ENCODE peak calls at places on chromosome 5, in six cellular contexts. E is lung, X is upper lobe of left lung, K is tibial artery, I is GM12865, U is coronary artery. C is an unnamed sample.

GRCh38 chr5:39019231-39019630 is 55.0 kb downstream of the RICTOR start:
- DNase-seq in E (no peak), X (no peak), K (no peak), I (no peak), U (no peak), C (no peak)

GRCh38 chr5:88692979-88693932 is 189.7 kb downstream of the MEF2C start:
- DNase-seq in E (no peak), X (no peak), K (no peak), I (peak), U (no peak), C (no peak)

GRCh38 chr5:137310051-137310730 is 188.9 kb downstream of the SPOCK1 start:
- DNase-seq in E (no peak), X (no peak), K (no peak), I (no peak), U (no peak), C (peak)

GRCh38 chr5:1544294-1545010 is 20.7 kb upstream of the LPCAT1 start:
- DNase-seq in E (peak), X (peak), K (peak), I (no peak), U (peak), C (no peak)

GRCh38 chr5:37721447-37721871 is 118.4 kb downstream of the GDNF start:
- DNase-seq in E (no peak), X (no peak), K (no peak), I (peak), U (no peak), C (no peak)

GRCh38 chr5:125595095-125595494 is 828.1 kb upstream of the GRAMD2B start:
- DNase-seq in E (peak), X (no peak), K (no peak), I (no peak), U (no peak), C (no peak)

GRCh38 chr5:54263447-54263846 is 46.9 kb downstream of the ARL15 start:
- DNase-seq in E (no peak), X (no peak), K (no peak), I (no peak), U (no peak), C (no peak)

GRCh38 chr5:172076783-172077244 is 70.4 kb upstream of the FBXW11 start:
- DNase-seq in E (no peak), X (no peak), K (peak), I (no peak), U (no peak), C (no peak)

GRCh38 chr5:41003670-41004376 is 67.3 kb downstream of the MROH2B start:
- DNase-seq in E (no peak), X (no peak), K (no peak), I (no peak), U (no peak), C (no peak)

GRCh38 chr5:21739096-21739495 is 1114.0 kb downstream of the CDH12 start:
- DNase-seq in E (no peak), X (no peak), K (no peak), I (no peak), U (no peak), C (no peak)

GRCh38 chr5:136191304-136192014 is 1.5 kb downstream of the SMIM32 start:
- DNase-seq in E (no peak), X (no peak), K (no peak), I (no peak), U (no peak), C (no peak)

GRCh38 chr5:176446884-176447537 is 1.2 kb upstream of the FAF2 start:
- DNase-seq in E (no peak), X (no peak), K (peak), I (peak), U (peak), C (no peak)

GRCh38 chr5:176444742-176445141 is 3.4 kb upstream of the FAF2 start:
- DNase-seq in E (no peak), X (no peak), K (no peak), I (no peak), U (no peak), C (no peak)

GRCh38 chr5:176438959-176439757 is 9.0 kb upstream of the FAF2 start:
- DNase-seq in E (no peak), X (no peak), K (no peak), I (no peak), U (no peak), C (peak)

GRCh38 chr5:176440932-176441706 is 7.1 kb upstream of the FAF2 start:
- DNase-seq in E (no peak), X (no peak), K (no peak), I (no peak), U (no peak), C (no peak)

DNA sequence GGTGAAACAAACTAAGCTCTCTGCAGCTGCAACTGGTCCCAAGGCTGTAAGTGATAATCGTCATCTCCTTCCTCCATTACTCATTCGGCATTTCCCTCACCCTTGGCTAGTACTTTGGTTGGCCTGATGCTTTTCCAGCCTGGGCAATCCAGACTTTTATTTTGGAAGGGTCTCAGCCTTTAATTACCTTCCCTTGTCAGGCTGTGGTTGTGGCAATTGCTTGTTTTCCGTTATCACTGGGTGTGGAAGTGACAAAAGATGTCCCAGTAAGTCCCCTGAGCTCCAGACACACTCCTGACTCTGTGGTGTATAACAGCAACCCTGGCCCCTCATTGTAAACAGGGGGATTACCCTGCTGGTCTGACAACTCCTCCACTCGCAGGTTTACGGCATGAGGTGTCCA is 6.3 kb upstream of the FAF2 start:
- DNase-seq in E (no peak), X (no peak), K (no peak), I (no peak), U (no peak), C (peak)
- H3K4me3 ChIP-seq in E (no peak), X (no peak), K (no peak), I (no peak), U (no peak), C (no peak)

DNA sequence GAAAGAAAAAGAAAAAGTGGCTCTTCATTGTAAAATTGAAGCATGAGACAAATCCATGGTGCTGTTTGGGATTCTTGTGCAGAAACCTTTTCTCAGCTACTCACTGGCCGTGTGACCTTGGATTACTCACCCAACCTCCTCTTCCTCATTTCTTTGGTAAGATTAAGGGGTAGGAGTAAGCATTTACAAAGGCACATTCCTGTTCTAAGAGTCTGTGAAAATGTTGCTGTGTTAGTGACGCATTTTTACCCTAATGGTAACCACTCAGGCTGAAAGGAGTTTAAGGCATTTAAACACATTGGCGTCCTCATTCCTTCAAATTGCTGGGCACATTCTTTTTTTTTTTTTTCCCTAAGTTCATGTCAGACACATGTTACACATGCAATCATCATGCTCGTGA is 4.3 kb downstream of the RAI14 start:
- DNase-seq in E (no peak), X (no peak), K (no peak), I (no peak), U (no peak), C (peak)
- H3K4me3 ChIP-seq in E (no peak), X (no peak), K (no peak), I (no peak), U (no peak), C (no peak)

GRCh38 chr5:14584848-14585247 is 3.3 kb downstream of the OTULINL start:
- DNase-seq in E (no peak), X (no peak), K (no peak), I (no peak), U (no peak), C (no peak)
- H3K4me3 ChIP-seq in E (no peak), X (peak), K (no peak), I (no peak), U (no peak), C (peak)

DNA sequence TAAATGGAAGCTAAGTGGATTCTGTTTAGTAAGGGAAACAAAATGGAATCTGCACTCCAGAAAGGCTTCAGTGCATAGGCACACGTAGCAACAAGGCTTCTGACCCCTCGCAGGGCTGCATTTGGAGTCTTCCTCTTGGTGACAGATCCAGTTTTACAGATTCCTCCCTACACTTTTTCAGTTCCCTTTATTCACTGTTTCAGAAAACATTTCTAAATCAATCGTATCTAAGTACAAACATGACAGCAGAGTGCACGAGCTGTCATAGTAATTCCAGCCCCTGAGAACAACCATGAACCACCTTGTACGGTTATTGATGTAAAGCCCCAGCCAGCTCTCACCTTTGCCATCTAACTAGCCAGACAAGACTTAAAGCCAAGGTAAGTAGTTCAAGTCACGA is 491.6 kb downstream of the SEMA5A start:
- DNase-seq in E (no peak), X (no peak), K (no peak), I (peak), U (no peak), C (no peak)
- H3K4me3 ChIP-seq in E (no peak), X (no peak), K (no peak), I (no peak), U (no peak), C (no peak)

DNA sequence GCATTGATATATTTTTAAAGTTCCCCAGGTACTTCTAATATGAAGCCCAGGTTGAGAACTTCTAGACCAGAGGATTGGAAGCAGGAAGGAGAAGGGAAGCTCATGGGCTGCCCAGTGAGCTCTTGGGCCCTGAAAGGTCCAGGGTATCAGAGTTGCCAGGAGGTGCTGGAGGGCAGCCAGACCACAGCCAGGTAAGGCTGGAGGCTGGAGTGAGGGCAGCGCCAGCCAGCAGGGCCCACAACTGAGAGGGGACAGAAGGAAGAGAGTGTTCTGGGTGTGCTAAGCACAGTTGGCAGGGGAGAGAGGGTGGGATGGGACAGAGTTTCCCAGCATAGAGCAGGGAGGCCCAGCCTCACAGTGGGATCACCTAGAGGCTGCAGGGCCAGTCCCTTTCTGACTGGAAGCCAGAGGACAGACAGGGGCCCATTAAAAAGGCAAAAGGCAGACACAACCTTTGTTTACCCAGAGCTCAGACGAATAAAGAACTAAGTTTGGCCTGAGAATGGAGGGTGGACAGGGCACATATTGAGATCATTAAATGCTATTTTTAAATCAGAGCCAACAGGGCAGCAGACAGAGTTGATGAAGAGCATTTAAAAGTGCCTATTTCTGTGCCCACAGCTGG is 94.9 kb downstream of the PDE8B start:
- DNase-seq in E (no peak), X (peak), K (no peak), I (no peak), U (no peak), C (no peak)
- H3K4me3 ChIP-seq in E (no peak), X (no peak), K (no peak), I (no peak), U (no peak), C (no peak)

GRCh38 chr5:113048931-113049330 is 72.3 kb downstream of the DCP2 start:
- DNase-seq in E (no peak), X (no peak), K (no peak), I (no peak), U (no peak), C (no peak)

GRCh38 chr5:113050606-113051391 is 74.2 kb downstream of the DCP2 start:
- DNase-seq in E (no peak), X (no peak), K (peak), I (no peak), U (no peak), C (peak)

GRCh38 chr5:113047234-113047633 is 70.6 kb downstream of the DCP2 start:
- DNase-seq in E (no peak), X (no peak), K (no peak), I (no peak), U (no peak), C (peak)

GRCh38 chr5:113044776-113045175 is 68.2 kb downstream of the DCP2 start:
- DNase-seq in E (no peak), X (no peak), K (no peak), I (no peak), U (peak), C (no peak)

GRCh38 chr5:113047733-113048652 is 71.4 kb downstream of the DCP2 start:
- DNase-seq in E (no peak), X (no peak), K (no peak), I (peak), U (no peak), C (no peak)
- H3K4me3 ChIP-seq in E (no peak), X (peak), K (no peak), I (peak), U (no peak), C (no peak)

DNA sequence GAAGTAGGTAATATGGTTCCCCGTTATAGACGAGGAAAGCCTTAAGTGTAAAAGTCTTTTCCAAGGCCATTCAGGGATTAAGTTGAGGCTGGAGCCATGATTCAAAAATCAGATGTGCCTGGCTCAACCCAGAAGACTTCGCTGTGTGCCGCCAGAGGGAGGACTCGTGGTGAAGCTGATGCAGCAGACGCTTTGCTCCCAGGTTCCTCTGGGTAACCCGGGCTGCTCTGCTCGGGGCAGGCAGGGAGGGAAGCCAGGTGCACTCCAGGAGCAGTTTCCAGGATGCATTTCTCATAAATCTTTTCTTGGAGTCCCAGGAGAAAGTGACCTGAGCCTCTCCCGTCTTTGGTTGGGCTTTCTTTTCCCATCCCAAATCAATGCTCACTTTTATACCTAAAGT is 62.9 kb upstream of the ICE1 start:
- DNase-seq in E (no peak), X (no peak), K (no peak), I (no peak), U (no peak), C (no peak)
- H3K4me3 ChIP-seq in E (no peak), X (no peak), K (no peak), I (no peak), U (no peak), C (no peak)

C was measured in PC-3.